ENCODE peak calls at places on chromosomes 6 and 20, in five cellular contexts. One of them, this sample, is unnamed.

GRCh38 chr6:29797966-29798365 is 29.7 kb upstream of the HLA-G start:
- DNase-seq in AG09319: no peak
- DNase-seq in Peyer's patch: no peak
- DNase-seq in mesothelial cell of epicardium: no peak
- DNase-seq in BE2C: no peak
- DNase-seq in this sample: no peak

GRCh38 chr6:10954590-10955010 is 67.7 kb downstream of the SYCP2L start:
- DNase-seq in BE2C: peak
- DNase-seq in mesothelial cell of epicardium: peak
- DNase-seq in AG09319: peak
- DNase-seq in Peyer's patch: peak
- DNase-seq in this sample: peak

GRCh38 chr6:68502946-68503345 is 132.1 kb upstream of the ADGRB3 start:
- DNase-seq in BE2C: no peak
- DNase-seq in AG09319: no peak
- DNase-seq in Peyer's patch: no peak
- DNase-seq in mesothelial cell of epicardium: no peak
- DNase-seq in this sample: no peak

GRCh38 chr20:10557685-10558084 is 116.1 kb downstream of the JAG1 start:
- DNase-seq in BE2C: no peak
- DNase-seq in AG09319: no peak
- DNase-seq in mesothelial cell of epicardium: no peak
- DNase-seq in Peyer's patch: no peak
- DNase-seq in this sample: no peak

GRCh38 chr6:123489589-123489988 is 147.2 kb downstream of the TRDN start:
- DNase-seq in BE2C: no peak
- DNase-seq in mesothelial cell of epicardium: no peak
- DNase-seq in Peyer's patch: no peak
- DNase-seq in AG09319: no peak
- DNase-seq in this sample: no peak

GRCh38 chr20:4449977-4450715 is 271.6 kb upstream of the PRND start:
- DNase-seq in Peyer's patch: no peak
- DNase-seq in mesothelial cell of epicardium: no peak
- DNase-seq in AG09319: no peak
- DNase-seq in BE2C: no peak
- DNase-seq in this sample: no peak

GRCh38 chr6:14518515-14519217 is 401.1 kb downstream of the CD83 start:
- DNase-seq in mesothelial cell of epicardium: no peak
- DNase-seq in Peyer's patch: no peak
- DNase-seq in AG09319: no peak
- DNase-seq in BE2C: peak
- DNase-seq in this sample: no peak

GRCh38 chr6:53172468-53172803 is 23.8 kb upstream of the GCM1 start:
- DNase-seq in BE2C: no peak
- DNase-seq in AG09319: no peak
- DNase-seq in mesothelial cell of epicardium: no peak
- DNase-seq in Peyer's patch: no peak
- DNase-seq in this sample: no peak

GRCh38 chr6:4522453-4522852 is 253.8 kb upstream of the CDYL start:
- DNase-seq in Peyer's patch: no peak
- DNase-seq in mesothelial cell of epicardium: no peak
- DNase-seq in BE2C: no peak
- DNase-seq in AG09319: no peak
- DNase-seq in this sample: no peak

GRCh38 chr20:19784511-19785172 is 26.6 kb downstream of the RIN2 start:
- DNase-seq in mesothelial cell of epicardium: no peak
- DNase-seq in AG09319: peak
- DNase-seq in Peyer's patch: no peak
- DNase-seq in BE2C: peak
- DNase-seq in this sample: peak

GRCh38 chr6:123777554-123777953 is 26.1 kb upstream of the NKAIN2 start:
- DNase-seq in mesothelial cell of epicardium: no peak
- DNase-seq in BE2C: no peak
- DNase-seq in Peyer's patch: no peak
- DNase-seq in AG09319: no peak
- DNase-seq in this sample: no peak

GRCh38 chr6:117687006-117687405 is 11.7 kb downstream of the NUS1 start:
- DNase-seq in AG09319: no peak
- DNase-seq in Peyer's patch: no peak
- DNase-seq in mesothelial cell of epicardium: no peak
- DNase-seq in BE2C: no peak
- DNase-seq in this sample: no peak

GRCh38 chr6:21022343-21023107 is 488.3 kb downstream of the CDKAL1 start:
- DNase-seq in Peyer's patch: peak
- DNase-seq in BE2C: no peak
- DNase-seq in mesothelial cell of epicardium: no peak
- DNase-seq in AG09319: no peak
- DNase-seq in this sample: peak

GRCh38 chr20:57570898-57571297 is 10.0 kb downstream of the PCK1 start:
- DNase-seq in mesothelial cell of epicardium: no peak
- DNase-seq in Peyer's patch: no peak
- DNase-seq in AG09319: no peak
- DNase-seq in BE2C: no peak
- DNase-seq in this sample: no peak

GRCh38 chr6:33205172-33206026 is 944 bp downstream of the HSD17B8 start:
- DNase-seq in BE2C: no peak
- DNase-seq in AG09319: no peak
- DNase-seq in Peyer's patch: no peak
- DNase-seq in mesothelial cell of epicardium: no peak
- DNase-seq in this sample: no peak
- TF ChIP-seq CTCF in BE2C: peak
- TF ChIP-seq CTCF in AG09319: peak
- TF ChIP-seq CTCF in Peyer's patch: no peak
- TF ChIP-seq CTCF in mesothelial cell of epicardium: no peak
- TF ChIP-seq CTCF in this sample: no peak

GRCh38 chr6:63574554-63574900 is 2.2 kb downstream of the LOC128125822 start:
- DNase-seq in Peyer's patch: no peak
- DNase-seq in BE2C: no peak
- DNase-seq in mesothelial cell of epicardium: no peak
- DNase-seq in AG09319: no peak
- DNase-seq in this sample: no peak
- TF ChIP-seq CTCF in Peyer's patch: no peak
- TF ChIP-seq CTCF in BE2C: no peak
- TF ChIP-seq CTCF in mesothelial cell of epicardium: no peak
- TF ChIP-seq CTCF in AG09319: no peak
- TF ChIP-seq CTCF in this sample: peak

GRCh38 chr20:3405696-3406358 is 1.6 kb downstream of the DNAAF9 start:
- DNase-seq in BE2C: no peak
- DNase-seq in mesothelial cell of epicardium: no peak
- DNase-seq in AG09319: no peak
- DNase-seq in Peyer's patch: no peak
- DNase-seq in this sample: no peak

GRCh38 chr20:3408251-3408637 is 775 bp upstream of the DNAAF9 start:
- DNase-seq in mesothelial cell of epicardium: no peak
- DNase-seq in BE2C: no peak
- DNase-seq in AG09319: no peak
- DNase-seq in Peyer's patch: no peak
- DNase-seq in this sample: no peak

GRCh38 chr20:3406481-3407425 is 716 bp downstream of the DNAAF9 start:
- DNase-seq in mesothelial cell of epicardium: no peak
- DNase-seq in Peyer's patch: peak
- DNase-seq in AG09319: no peak
- DNase-seq in BE2C: peak
- DNase-seq in this sample: peak

GRCh38 chr20:3409417-3409816 is 1.9 kb upstream of the DNAAF9 start:
- DNase-seq in Peyer's patch: no peak
- DNase-seq in AG09319: no peak
- DNase-seq in mesothelial cell of epicardium: no peak
- DNase-seq in BE2C: no peak
- DNase-seq in this sample: no peak

DNA sequence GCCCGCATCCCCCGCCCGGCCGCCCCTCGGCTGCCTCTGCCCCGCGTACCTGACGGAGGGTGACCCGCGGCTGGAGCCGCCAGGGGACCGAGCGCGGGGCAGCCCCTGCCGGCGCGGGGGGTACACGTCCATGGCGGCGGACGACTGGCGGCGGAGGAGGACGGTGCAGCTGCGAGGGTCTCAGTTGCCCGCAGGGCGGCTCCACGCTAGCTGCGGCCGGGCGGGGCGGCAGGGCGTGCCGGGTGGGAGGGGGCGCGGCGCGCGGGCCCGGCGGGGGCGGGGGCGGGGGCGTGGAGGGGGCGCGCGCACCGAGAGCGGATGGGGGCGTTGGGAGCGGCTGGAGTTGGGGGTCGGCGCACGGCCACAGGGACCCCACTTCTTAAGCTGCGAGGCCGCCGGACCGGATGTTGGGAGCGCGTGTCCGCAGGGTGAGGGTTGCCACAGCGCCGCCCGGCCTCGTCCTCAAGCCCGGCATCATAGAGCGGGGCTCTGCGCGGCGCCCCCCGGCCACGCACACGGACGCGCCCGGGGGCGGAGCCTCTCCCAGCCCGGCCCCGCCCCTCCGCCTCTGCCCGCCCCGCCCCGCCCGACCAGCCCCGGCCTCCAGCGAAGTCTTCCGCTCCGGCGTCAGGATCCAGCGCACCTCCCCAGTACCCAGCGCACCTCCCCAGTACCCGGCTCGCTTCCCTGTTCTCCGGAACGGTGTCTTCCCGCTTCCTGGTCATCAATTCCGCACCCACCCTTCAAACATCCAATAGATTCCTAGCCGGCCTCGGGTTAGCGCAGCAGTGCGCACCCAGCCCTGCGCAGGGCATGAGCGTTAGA is at the start of gene DNAAF9:
- DNase-seq in AG09319: no peak
- DNase-seq in Peyer's patch: peak
- DNase-seq in mesothelial cell of epicardium: peak
- DNase-seq in BE2C: peak
- DNase-seq in this sample: peak
- TF ChIP-seq CTCF in AG09319: no peak
- TF ChIP-seq CTCF in Peyer's patch: no peak
- TF ChIP-seq CTCF in mesothelial cell of epicardium: peak
- TF ChIP-seq CTCF in BE2C: peak
- TF ChIP-seq CTCF in this sample: peak

GRCh38 chr6:130134594-130134993 is 88.2 kb downstream of the SAMD3 start:
- DNase-seq in BE2C: no peak
- DNase-seq in mesothelial cell of epicardium: no peak
- DNase-seq in AG09319: no peak
- DNase-seq in Peyer's patch: no peak
- DNase-seq in this sample: no peak
- TF ChIP-seq CTCF in BE2C: no peak
- TF ChIP-seq CTCF in mesothelial cell of epicardium: no peak
- TF ChIP-seq CTCF in AG09319: no peak
- TF ChIP-seq CTCF in Peyer's patch: no peak
- TF ChIP-seq CTCF in this sample: no peak

DNA sequence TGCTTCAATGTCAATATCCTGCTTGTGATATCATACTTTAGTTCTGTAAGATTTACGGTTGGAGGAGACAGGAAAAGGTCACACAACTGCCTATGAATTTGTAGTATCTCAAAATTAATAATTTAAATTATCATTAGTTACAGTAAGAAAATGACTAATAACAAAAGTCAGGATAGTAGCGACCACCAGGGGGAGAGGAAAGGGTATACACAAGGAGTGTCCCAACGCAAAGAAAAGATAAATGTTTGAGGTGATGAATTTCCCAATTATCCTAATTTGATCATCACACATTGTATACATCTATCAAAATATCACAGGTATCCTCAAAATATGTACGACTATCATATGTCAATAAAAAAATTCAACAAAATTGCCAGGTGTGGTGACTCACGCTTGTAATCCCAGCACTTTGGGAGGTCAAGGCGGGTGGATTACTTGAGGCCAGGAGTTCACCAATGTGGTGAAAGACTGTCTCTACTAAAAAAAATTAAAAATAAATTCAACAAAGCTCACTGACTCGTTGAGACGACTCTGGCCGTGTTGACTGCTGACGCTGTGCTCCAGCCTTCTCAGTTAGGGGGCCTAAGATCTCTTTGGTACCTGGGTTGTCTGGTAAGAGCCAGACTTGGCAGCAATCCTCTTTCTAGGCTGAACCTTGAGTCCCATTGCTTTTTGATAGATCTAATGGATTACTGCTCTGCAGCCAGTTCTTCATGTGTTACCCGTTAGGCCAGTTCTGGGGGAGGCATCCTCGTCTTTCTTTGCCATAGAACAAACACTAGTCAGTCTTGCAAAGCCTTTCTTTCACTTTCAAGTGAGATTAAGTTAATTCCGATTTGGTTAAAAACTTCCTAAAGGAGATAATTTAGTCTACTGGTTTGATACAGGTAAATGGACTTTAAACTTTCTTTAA is 9.0 kb upstream of the OVOL2 start:
- DNase-seq in BE2C: no peak
- DNase-seq in Peyer's patch: no peak
- DNase-seq in AG09319: no peak
- DNase-seq in mesothelial cell of epicardium: no peak
- DNase-seq in this sample: no peak
- TF ChIP-seq CTCF in BE2C: peak
- TF ChIP-seq CTCF in Peyer's patch: no peak
- TF ChIP-seq CTCF in AG09319: peak
- TF ChIP-seq CTCF in mesothelial cell of epicardium: peak
- TF ChIP-seq CTCF in this sample: peak

GRCh38 chr6:166955865-166956443 is 396 bp downstream of the RNASET2 start:
- DNase-seq in AG09319: no peak
- DNase-seq in mesothelial cell of epicardium: no peak
- DNase-seq in BE2C: no peak
- DNase-seq in Peyer's patch: no peak
- DNase-seq in this sample: no peak

GRCh38 chr6:166958926-166959861 is 2.8 kb upstream of the RNASET2 start:
- DNase-seq in BE2C: no peak
- DNase-seq in Peyer's patch: peak
- DNase-seq in mesothelial cell of epicardium: no peak
- DNase-seq in AG09319: no peak
- DNase-seq in this sample: no peak

GRCh38 chr6:166956444-166957086 is at the start of gene RNASET2:
- DNase-seq in BE2C: peak
- DNase-seq in mesothelial cell of epicardium: peak
- DNase-seq in Peyer's patch: peak
- DNase-seq in AG09319: peak
- DNase-seq in this sample: peak

GRCh38 chr6:166957805-166958076 is 1.4 kb upstream of the RNASET2 start:
- DNase-seq in Peyer's patch: no peak
- DNase-seq in mesothelial cell of epicardium: no peak
- DNase-seq in AG09319: no peak
- DNase-seq in BE2C: no peak
- DNase-seq in this sample: no peak

GRCh38 chr6:166957087-166957804 is 896 bp upstream of the RNASET2 start:
- DNase-seq in mesothelial cell of epicardium: no peak
- DNase-seq in BE2C: peak
- DNase-seq in AG09319: no peak
- DNase-seq in Peyer's patch: peak
- DNase-seq in this sample: peak
- TF ChIP-seq CTCF in mesothelial cell of epicardium: no peak
- TF ChIP-seq CTCF in BE2C: no peak
- TF ChIP-seq CTCF in AG09319: no peak
- TF ChIP-seq CTCF in Peyer's patch: no peak
- TF ChIP-seq CTCF in this sample: no peak

GRCh38 chr6:40474937-40475336 is 112.2 kb downstream of the LRFN2 start:
- DNase-seq in Peyer's patch: no peak
- DNase-seq in AG09319: no peak
- DNase-seq in mesothelial cell of epicardium: no peak
- DNase-seq in BE2C: no peak
- DNase-seq in this sample: no peak
- TF ChIP-seq CTCF in Peyer's patch: no peak
- TF ChIP-seq CTCF in AG09319: no peak
- TF ChIP-seq CTCF in mesothelial cell of epicardium: no peak
- TF ChIP-seq CTCF in BE2C: peak
- TF ChIP-seq CTCF in this sample: no peak